ENCODE peak calls at places on chromosomes 16 and 17, in four cellular contexts. U, I, V and A are unnamed samples.

GRCh38 chr17:82959990-82960418 is 119.4 kb upstream of the METRNL start:
- DNase-seq in I (no peak), U (no peak), V (peak; percentile 67), A (peak; percentile 8)

GRCh38 chr17:79991924-79992656 is 43.6 kb downstream of the TBC1D16 start:
- DNase-seq in I (no peak), V (peak; percentile 89), U (no peak), A (no peak)

GRCh38 chr16:70396209-70396904 is 42.5 kb downstream of the ST3GAL2 start:
- DNase-seq in V (peak; percentile 37), U (no peak), I (no peak), A (no peak)

GRCh38 chr16:11056090-11056988 is 112.0 kb downstream of the CLEC16A start:
- DNase-seq in I (no peak), U (no peak), V (no peak), A (no peak)

GRCh38 chr17:73064084-73064938 is 28.2 kb downstream of the SLC39A11 start:
- DNase-seq in I (no peak), U (no peak), V (no peak), A (peak; percentile 22)

GRCh38 chr16:84086357-84086756 is 30.4 kb downstream of the MBTPS1 start:
- DNase-seq in U (no peak), I (no peak), V (no peak), A (no peak)

GRCh38 chr17:12391468-12391867 is 274.2 kb upstream of the MYOCD start:
- DNase-seq in I (no peak), U (no peak), V (no peak), A (no peak)

GRCh38 chr16:66975302-66975893 is 13.0 kb upstream of the CES4A start:
- DNase-seq in V (no peak), U (no peak), I (no peak), A (no peak)

GRCh38 chr17:73444021-73444420 is 132.2 kb upstream of the CDC42EP4 start:
- DNase-seq in U (no peak), I (no peak), V (no peak), A (no peak)

GRCh38 chr17:73932216-73932749 is 271.2 kb upstream of the RPL38 start:
- DNase-seq in U (no peak), V (no peak), I (no peak), A (no peak)

GRCh38 chr17:55177159-55177913 is 87.4 kb upstream of the HLF start:
- DNase-seq in V (no peak), U (peak; percentile 59), I (no peak), A (no peak)

GRCh38 chr16:53358884-53359283 is 75.4 kb upstream of the RBL2 start:
- DNase-seq in U (peak; percentile 42), V (peak; percentile 10), I (no peak), A (no peak)

GRCh38 chr16:54447606-54448440 is 161.2 kb upstream of the IRX3 start:
- DNase-seq in U (no peak), V (peak; percentile 95), I (no peak), A (peak; percentile 24)

GRCh38 chr16:88455610-88456355 is 2.7 kb downstream of the ZFPM1 start:
- DNase-seq in I (peak; percentile 78), V (peak; percentile 96), U (peak; percentile 74), A (no peak)

GRCh38 chr17:15649861-15650391 is 30.4 kb upstream of the FBXW10B start:
- DNase-seq in V (no peak), I (no peak), U (no peak), A (peak; percentile 59)

GRCh38 chr17:36017799-36018198 is at the start of gene CCL23:
- DNase-seq in U (no peak), V (no peak), I (no peak), A (no peak)

GRCh38 chr17:49434821-49435581 is 20.3 kb upstream of the PHB1 start:
- DNase-seq in V (peak; percentile 95), U (peak; percentile 63), I (peak; percentile 44), A (no peak)

DNA sequence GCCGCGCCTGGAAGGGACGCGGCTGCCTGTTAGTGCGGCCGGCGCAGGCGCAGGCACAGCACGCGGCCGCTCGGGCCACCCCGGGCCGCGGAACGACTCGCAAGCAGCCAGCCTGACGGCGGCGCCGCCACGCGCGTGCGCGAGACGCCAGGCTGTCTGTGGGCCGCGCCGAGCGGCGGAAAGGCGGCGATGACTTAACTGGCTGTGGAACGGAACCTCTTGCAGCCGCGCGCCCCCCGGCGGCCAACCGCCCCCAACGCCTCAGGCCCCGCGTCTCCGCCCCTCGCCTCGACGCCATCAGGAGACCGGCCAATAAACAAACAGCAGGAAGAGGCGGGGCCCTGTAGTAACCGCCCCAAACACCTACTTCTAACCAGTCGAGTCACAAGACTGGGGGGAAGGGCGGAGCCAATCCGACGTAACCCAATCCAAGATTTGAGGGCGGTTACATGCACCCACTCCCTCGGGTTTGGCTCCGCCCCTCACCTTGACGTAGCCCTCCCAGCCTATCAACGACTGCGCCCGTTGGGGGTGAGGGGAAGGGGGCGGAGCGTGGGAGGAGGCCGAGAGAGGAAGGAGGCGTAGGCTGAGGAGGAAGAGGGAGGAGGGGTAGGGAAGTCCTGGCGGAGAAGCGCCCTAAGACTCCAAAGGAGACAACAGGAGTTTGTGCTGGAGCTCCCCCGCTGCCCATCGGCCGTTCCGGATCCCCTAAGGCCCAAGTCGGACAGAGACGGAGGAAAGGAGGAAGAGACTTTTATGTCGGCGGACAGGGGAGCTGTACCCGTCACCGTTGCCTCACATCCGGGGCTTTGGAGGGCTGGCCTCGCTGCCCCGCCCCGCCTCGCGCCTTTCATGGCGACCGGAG is at the start of gene FBRS:
- DNase-seq in I (peak; percentile 100), V (peak; percentile 99), U (peak; percentile 100), A (peak; percentile 100)
- H3K27ac ChIP-seq in I (peak within 1 kb of the TSS; percentile 97), V (peak within 1 kb of the TSS; percentile 99), U (peak within 1 kb of the TSS; percentile 87), A (peak within 1 kb of the TSS; percentile 100)

GRCh38 chr17:67845374-67845773 is 20.1 kb downstream of the BPTF start:
- DNase-seq in V (no peak), U (no peak), I (no peak), A (no peak)

GRCh38 chr17:67853703-67854102 is 28.4 kb downstream of the BPTF start:
- DNase-seq in I (no peak), U (no peak), V (no peak), A (no peak)

GRCh38 chr17:67855504-67856324 is 30.4 kb downstream of the BPTF start:
- DNase-seq in V (no peak), U (peak; percentile 42), I (no peak), A (no peak)

GRCh38 chr17:67854378-67854777 is 29.1 kb downstream of the BPTF start:
- DNase-seq in U (no peak), I (no peak), V (no peak), A (no peak)

DNA sequence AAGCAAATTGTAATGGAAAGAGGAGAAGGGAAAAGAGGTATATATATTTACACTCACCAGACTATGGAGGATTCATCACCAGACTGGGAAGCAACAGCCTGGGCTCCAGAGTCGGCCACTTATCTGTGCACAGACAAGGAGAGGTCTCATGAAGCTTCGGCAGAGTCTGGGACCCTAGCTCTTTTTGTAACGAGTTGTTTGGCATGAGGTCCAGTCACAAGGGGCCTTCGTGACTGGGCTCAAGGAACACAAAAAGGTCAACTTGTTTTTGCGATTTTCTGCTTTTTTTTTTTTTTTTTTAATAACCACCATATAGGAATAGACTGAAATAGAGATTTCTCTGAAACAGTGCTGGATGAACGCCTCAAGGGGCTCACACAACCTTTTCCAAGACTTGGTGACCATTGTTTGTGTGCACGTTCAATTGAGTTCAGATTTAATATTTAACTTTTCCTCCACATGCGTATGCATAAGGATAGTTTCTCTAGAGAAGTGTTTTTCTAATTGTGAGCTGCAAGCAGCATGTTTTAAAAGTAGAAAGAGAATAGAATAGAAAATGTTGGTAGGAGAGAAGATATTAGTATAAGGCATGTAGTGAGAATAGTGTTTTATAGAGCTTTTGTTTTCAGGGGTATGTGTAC is 25.8 kb downstream of the BPTF start:
- DNase-seq in U (no peak), V (no peak), I (no peak), A (no peak)
- H3K27ac ChIP-seq in U (no peak overlapping the region), V (no peak overlapping the region), I (no peak overlapping the region), A (no peak overlapping the region)

DNA sequence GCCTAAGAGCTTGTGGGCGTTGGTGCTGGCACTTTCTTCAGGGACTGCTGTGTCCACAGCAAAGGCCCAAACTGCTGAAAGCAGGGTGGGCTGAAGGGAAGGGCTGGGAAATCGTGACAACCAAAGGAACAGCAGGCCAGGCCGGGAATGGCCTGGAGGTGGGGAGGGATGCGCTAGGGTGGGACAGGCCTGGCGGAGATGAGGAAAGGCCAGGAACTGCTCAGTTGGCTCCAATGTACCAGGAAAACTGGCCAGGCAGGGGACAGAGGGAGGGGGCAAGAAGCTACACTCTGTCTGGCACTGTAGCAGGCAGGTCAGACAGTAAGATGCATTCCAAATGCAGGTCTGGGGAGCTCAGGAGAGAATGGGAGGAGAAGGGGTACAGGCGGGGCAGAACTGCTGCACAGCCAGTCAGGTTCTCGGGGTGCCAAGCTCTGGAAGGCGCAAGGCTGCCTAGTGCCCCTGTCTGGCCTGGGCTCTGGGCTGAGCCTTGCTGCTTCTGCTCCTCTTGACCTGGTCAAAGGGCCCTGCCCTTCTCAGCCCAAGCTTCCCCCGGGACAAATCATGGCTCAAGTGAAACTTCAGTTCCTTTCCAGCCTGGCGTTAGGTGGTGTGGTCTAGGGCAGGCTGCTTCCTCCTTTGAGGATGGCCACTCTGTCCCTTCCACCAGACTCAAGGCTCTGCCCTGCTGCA is 7.3 kb downstream of the PNMT start:
- DNase-seq in U (no peak), I (no peak), V (no peak), A (no peak)
- H3K27ac ChIP-seq in U (peak overlapping the region; percentile 19), I (peak overlapping the region; percentile 48), V (no peak overlapping the region), A (peak overlapping the region; percentile 89)

GRCh38 chr16:81315271-81316175 is 761 bp downstream of the GAN start:
- DNase-seq in V (peak; percentile 87), U (peak; percentile 59), I (peak; percentile 46), A (peak; percentile 64)
- H3K27ac ChIP-seq in V (peak overlapping the region; percentile 61), U (no peak overlapping the region), I (peak overlapping the region; percentile 68), A (peak overlapping the region; percentile 95)

DNA sequence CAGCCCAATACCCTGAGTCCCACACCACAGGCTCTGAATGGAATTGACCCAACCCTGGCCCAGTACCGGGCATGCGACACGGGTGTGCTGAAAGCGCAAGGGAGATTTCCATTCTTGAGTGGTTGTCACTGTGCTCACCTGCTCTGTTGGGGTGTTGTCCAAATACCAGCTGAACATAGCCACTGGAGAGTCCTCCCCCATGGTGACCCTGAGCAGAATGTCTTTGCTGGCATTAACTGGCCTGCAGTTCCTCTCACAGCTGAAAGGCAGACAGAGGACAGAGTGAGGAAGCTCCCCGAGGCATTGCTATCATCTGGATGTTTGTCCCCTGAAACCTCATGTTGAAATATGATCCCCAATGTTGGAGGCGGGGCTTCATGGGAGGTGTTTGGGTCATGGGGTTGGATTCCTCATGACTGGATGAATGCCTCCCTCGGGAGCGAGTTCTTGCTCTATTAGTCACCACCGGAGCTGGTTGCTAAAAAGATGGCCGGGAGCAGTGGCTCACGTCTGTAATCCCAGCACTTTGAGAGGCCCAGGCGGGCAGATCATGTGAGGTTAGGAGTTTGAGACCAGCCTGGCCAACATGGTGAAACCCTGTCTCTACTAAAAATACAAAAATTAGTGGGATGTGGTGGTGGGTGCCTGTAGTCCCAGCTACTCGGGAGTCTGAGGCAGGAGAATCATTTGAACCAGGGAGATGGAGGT is 57.3 kb upstream of the BCO1 start:
- DNase-seq in I (no peak), V (peak; percentile 96), U (no peak), A (peak; percentile 91)
- H3K27ac ChIP-seq in I (no peak overlapping the region), V (peak overlapping the region; percentile 41), U (no peak overlapping the region), A (peak overlapping the region; percentile 80)